ENCODE peak calls at places on chromosomes 5 and 9, in eight cellular contexts. H is pancreas, L is sigmoid colon, O is testis, U is kidney epithelial cell, J is retinal pigment epithelial cell, B is AG04450, Z is glutamatergic neuron. C is an unnamed sample.

GRCh38 chr5:140509898-140510297 is 37.6 kb upstream of the EIF4EBP3 start:
- DNase-seq in H (no peak), L (no peak), O (no peak), U (no peak), J (no peak), B (no peak), Z (no peak), C (no peak)

GRCh38 chr9:114588671-114589526 is 1.3 kb downstream of the ATP6V1G1 start:
- DNase-seq in H (no peak), L (no peak), O (no peak), U (no peak), J (no peak), B (no peak), Z (no peak), C (no peak)

GRCh38 chr5:11346336-11346735 is 557.9 kb downstream of the CTNND2 start:
- DNase-seq in H (no peak), L (no peak), O (no peak), U (no peak), J (no peak), B (no peak), Z (no peak), C (no peak)

GRCh38 chr9:35882265-35882848 is 12.2 kb upstream of the OR13J1 start:
- DNase-seq in H (peak), L (peak), O (peak), U (no peak), J (no peak), B (peak), Z (peak), C (peak)

GRCh38 chr9:127905788-127906191 is 6.4 kb upstream of the ST6GALNAC6 start:
- DNase-seq in H (no peak), L (no peak), O (no peak), U (no peak), J (no peak), B (no peak), Z (no peak), C (no peak)

GRCh38 chr5:20536339-20536738 is 548.3 kb upstream of the CDH18 start:
- DNase-seq in H (no peak), L (no peak), O (no peak), U (no peak), J (no peak), B (no peak), Z (no peak), C (no peak)

GRCh38 chr9:32468740-32469139 is 57.3 kb downstream of the RIGI start:
- DNase-seq in H (no peak), L (no peak), O (no peak), U (no peak), J (no peak), B (no peak), Z (no peak), C (no peak)

GRCh38 chr9:17600962-17601593 is 22.2 kb downstream of the SH3GL2 start:
- DNase-seq in H (no peak), L (no peak), O (no peak), U (no peak), J (peak), B (peak), Z (no peak), C (no peak)

GRCh38 chr5:157855404-157855994 is 3.4 kb downstream of the CLINT1 start:
- DNase-seq in H (peak), L (peak), O (peak), U (peak), J (no peak), B (peak), Z (peak), C (no peak)

GRCh38 chr5:157511656-157512644 is 51.9 kb downstream of the NIPAL4 start:
- DNase-seq in H (peak), L (peak), O (peak), U (peak), J (peak), B (peak), Z (no peak), C (peak)

GRCh38 chr5:52707626-52708025 is 80.1 kb upstream of the ITGA1 start:
- DNase-seq in H (no peak), L (no peak), O (no peak), U (no peak), J (no peak), B (no peak), Z (no peak), C (no peak)

GRCh38 chr5:115461506-115462290 is 82.9 kb downstream of the FEM1C start:
- DNase-seq in H (no peak), L (no peak), O (no peak), U (no peak), J (no peak), B (peak), Z (no peak), C (no peak)

GRCh38 chr5:39167141-39167972 is 52.0 kb downstream of the FYB1 start:
- DNase-seq in H (no peak), L (no peak), O (no peak), U (no peak), J (no peak), B (no peak), Z (no peak), C (no peak)

GRCh38 chr5:79333852-79334557 is 98.1 kb downstream of the JMY start:
- DNase-seq in H (no peak), L (no peak), O (no peak), U (no peak), J (no peak), B (no peak), Z (no peak), C (no peak)

GRCh38 chr9:104286792-104287191 is 192.7 kb downstream of the SMC2 start:
- DNase-seq in H (no peak), L (no peak), O (no peak), U (no peak), J (peak), B (no peak), Z (no peak), C (no peak)

GRCh38 chr9:14350766-14351165 is 36.8 kb upstream of the NFIB start:
- DNase-seq in H (no peak), L (no peak), O (no peak), U (no peak), J (no peak), B (no peak), Z (no peak), C (no peak)

GRCh38 chr5:132394681-132395259 is 25.3 kb downstream of the SLC22A5 start:
- DNase-seq in H (no peak), L (no peak), O (no peak), U (peak), J (no peak), B (no peak), Z (no peak), C (no peak)

GRCh38 chr5:94433393-94434149 is 184.8 kb downstream of the KIAA0825 start:
- DNase-seq in H (peak), L (peak), O (no peak), U (peak), J (no peak), B (peak), Z (no peak), C (no peak)

GRCh38 chr5:145855842-145856267 is 17.0 kb downstream of the GRXCR2 start:
- DNase-seq in H (no peak), L (no peak), O (no peak), U (no peak), J (no peak), B (no peak), Z (no peak), C (no peak)

GRCh38 chr9:11194249-11194648 is 581.4 kb upstream of the PTPRD start:
- DNase-seq in H (peak), L (no peak), O (no peak), U (no peak), J (peak), B (no peak), Z (no peak), C (no peak)

GRCh38 chr5:15687401-15687800 is 187.4 kb downstream of the FBXL7 start:
- DNase-seq in H (no peak), L (no peak), O (no peak), U (no peak), J (no peak), B (no peak), Z (no peak), C (no peak)

GRCh38 chr5:15682122-15682521 is 182.1 kb downstream of the FBXL7 start:
- DNase-seq in H (no peak), L (no peak), O (no peak), U (no peak), J (no peak), B (no peak), Z (no peak), C (no peak)

GRCh38 chr5:15682566-15682965 is 182.6 kb downstream of the FBXL7 start:
- DNase-seq in H (no peak), L (no peak), O (no peak), U (no peak), J (no peak), B (no peak), Z (no peak), C (no peak)

DNA sequence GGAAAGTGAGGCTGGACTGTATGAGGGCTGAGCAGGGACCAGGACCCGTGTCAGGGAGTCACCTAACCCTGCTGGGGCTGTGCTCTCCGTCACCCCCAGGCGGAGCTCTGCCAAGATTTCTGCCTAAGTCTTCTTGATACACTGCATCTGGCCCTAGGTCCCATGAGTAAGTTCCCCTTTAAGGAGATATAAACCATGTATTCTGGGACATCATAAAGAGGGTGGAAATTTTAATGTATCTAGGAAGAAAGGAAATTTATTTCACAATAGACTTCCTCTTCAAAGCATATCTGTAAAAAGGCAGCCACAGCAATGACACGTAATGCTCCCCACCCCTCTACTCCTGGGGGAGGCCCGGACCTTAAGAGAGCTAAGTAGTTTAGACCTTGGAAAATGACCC is 183.4 kb downstream of the FBXL7 start:
- DNase-seq in H (no peak), L (no peak), O (no peak), U (no peak), J (no peak), B (no peak), Z (peak), C (no peak)
- TF ChIP-seq CTCF in H (no peak), L (no peak), O (no peak), U (peak), J (peak), B (peak), Z (no peak), C (no peak)

DNA sequence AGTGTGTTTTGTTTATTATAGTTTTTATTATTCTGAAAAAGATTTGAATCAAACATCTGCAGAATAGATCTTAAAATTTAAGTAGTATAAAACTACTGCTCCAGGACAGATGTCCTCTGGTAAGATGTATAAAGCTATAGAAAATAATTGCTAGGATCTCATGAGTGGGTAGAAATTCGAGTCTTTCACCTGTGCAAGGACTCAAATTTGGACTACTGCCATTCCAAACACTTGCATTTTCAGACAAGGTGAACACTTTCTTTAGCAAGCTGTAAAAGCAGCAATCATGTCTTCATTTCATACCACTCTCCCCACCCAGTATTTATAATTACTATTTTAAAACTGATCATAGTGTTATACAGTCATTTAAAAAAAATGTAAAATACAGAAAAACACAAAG is 20.7 kb downstream of the SKP2 start:
- DNase-seq in H (no peak), L (no peak), O (no peak), U (no peak), J (no peak), B (no peak), Z (no peak), C (no peak)
- TF ChIP-seq CTCF in H (no peak), L (no peak), O (no peak), U (no peak), J (no peak), B (no peak), Z (no peak), C (no peak)

GRCh38 chr9:95268681-95269080 is 48.8 kb downstream of the FANCC start:
- DNase-seq in H (peak), L (no peak), O (peak), U (no peak), J (no peak), B (no peak), Z (peak), C (no peak)
- TF ChIP-seq CTCF in H (no peak), L (no peak), O (no peak), U (peak), J (peak), B (peak), Z (no peak), C (peak)

GRCh38 chr5:93123127-93123526 is 457.9 kb downstream of the NR2F1-AS1 start:
- DNase-seq in H (no peak), L (no peak), O (no peak), U (no peak), J (no peak), B (no peak), Z (no peak), C (no peak)
- TF ChIP-seq CTCF in H (no peak), L (no peak), O (no peak), U (no peak), J (no peak), B (no peak), Z (no peak), C (no peak)

GRCh38 chr9:82492274-82492673 is 503.7 kb downstream of the SPATA31D1 start:
- DNase-seq in H (no peak), L (no peak), O (no peak), U (no peak), J (no peak), B (no peak), Z (no peak), C (no peak)
- TF ChIP-seq CTCF in H (no peak), L (no peak), O (no peak), U (no peak), J (no peak), B (no peak), Z (no peak), C (no peak)

GRCh38 chr5:154397652-154398406 is 48.0 kb upstream of the SAP30L start:
- DNase-seq in H (peak), L (no peak), O (no peak), U (no peak), J (no peak), B (no peak), Z (no peak), C (no peak)
- TF ChIP-seq CTCF in H (no peak), L (no peak), O (no peak), U (no peak), J (peak), B (no peak), Z (no peak), C (no peak)

GRCh38 chr9:78368236-78368635 is 71.3 kb downstream of the PSAT1 start:
- DNase-seq in H (no peak), L (no peak), O (no peak), U (no peak), J (no peak), B (no peak), Z (no peak), C (no peak)

GRCh38 chr9:78363221-78363620 is 66.3 kb downstream of the PSAT1 start:
- DNase-seq in H (no peak), L (peak), O (no peak), U (no peak), J (no peak), B (no peak), Z (no peak), C (no peak)

GRCh38 chr9:78369644-78370219 is 72.8 kb downstream of the PSAT1 start:
- DNase-seq in H (peak), L (peak), O (peak), U (peak), J (no peak), B (peak), Z (peak), C (no peak)

GRCh38 chr9:78366827-78367226 is 69.9 kb downstream of the PSAT1 start:
- DNase-seq in H (no peak), L (no peak), O (no peak), U (no peak), J (no peak), B (no peak), Z (no peak), C (no peak)

DNA sequence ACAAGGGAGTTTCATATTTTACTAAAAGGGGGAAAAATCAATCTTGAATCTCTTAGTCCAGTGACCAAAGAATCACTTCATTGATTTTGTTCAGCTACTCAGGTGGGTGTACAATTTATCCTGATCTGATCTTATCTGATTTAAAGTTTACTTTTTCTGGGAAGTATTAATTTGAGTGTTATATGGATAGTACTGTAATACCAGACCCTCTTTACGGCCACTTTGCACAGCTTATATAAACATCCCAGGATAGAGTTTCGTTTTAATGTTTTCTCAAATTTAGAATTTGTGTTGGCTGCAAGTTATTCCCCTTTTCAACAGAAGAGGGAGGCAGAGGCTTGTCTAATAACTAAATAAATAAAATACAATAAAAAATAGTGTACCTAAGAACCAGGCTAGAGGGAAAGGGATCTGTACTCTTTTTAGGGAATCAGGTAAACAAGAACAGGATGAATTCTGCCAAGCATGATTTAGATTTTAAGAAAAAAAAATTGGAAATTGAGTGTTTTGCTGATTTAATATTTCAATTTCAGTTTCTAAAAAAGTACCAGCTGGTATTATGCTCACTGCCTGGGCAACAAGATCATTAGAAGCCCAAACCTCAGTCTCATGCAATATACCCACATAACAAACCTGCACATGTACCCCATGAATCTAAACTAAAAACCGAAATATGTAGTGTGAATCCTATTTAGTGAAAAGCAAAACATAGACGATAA is 69.2 kb downstream of the PSAT1 start:
- DNase-seq in H (no peak), L (no peak), O (no peak), U (no peak), J (no peak), B (no peak), Z (no peak), C (no peak)
- TF ChIP-seq CTCF in H (no peak), L (peak), O (peak), U (peak), J (peak), B (peak), Z (peak), C (peak)